ENCODE peak calls at places on chromosome X, in four cellular contexts. Y is CD4-positive, alpha-beta memory T cell; W is cardiac muscle cell; F is right lobe of liver. Q is an unnamed sample. For H3K4me1, the result is how much of the 10 kb centered on the place peaks cover.

GRCh38 chrX:16822723-16823122 is 36.5 kb downstream of the TXLNG start:
- DNase-seq in F (no peak), W (no peak), Y (no peak), Q (no peak)

GRCh38 chrX:50874878-50875277 is 35.7 kb upstream of the BMP15 start:
- DNase-seq in Y (no peak), F (no peak), W (no peak), Q (no peak)

GRCh38 chrX:103699243-103699642 is 11.5 kb upstream of the TMEM31 start:
- DNase-seq in W (no peak), F (no peak), Y (no peak), Q (no peak)

GRCh38 chrX:136953867-136954787 is 73.6 kb upstream of the RBMX start:
- DNase-seq in Y (peak), F (peak), W (peak), Q (peak)

GRCh38 chrX:46831620-46832327 is 5.1 kb upstream of the RP2 start:
- DNase-seq in F (no peak), W (no peak), Y (no peak), Q (no peak)

GRCh38 chrX:39509157-39509556 is 588.6 kb downstream of the BCOR start:
- DNase-seq in Y (no peak), W (no peak), F (no peak), Q (no peak)

GRCh38 chrX:153886915-153887314 is 942 bp upstream of the L1CAM start:
- DNase-seq in F (no peak), W (no peak), Y (no peak), Q (no peak)

GRCh38 chrX:110944323-110944761 is 148.7 kb upstream of the CHRDL1 start:
- DNase-seq in Y (no peak), W (peak), F (no peak), Q (no peak)

GRCh38 chrX:68938244-68939004 is 109.6 kb downstream of the EFNB1 start:
- DNase-seq in W (no peak), F (no peak), Y (no peak), Q (no peak)

GRCh38 chrX:980572-981235 is 231.7 kb downstream of the CRLF2 start:
- DNase-seq in F (no peak), W (no peak), Y (no peak), Q (no peak)

GRCh38 chrX:49762175-49762704 is 66.5 kb upstream of the PAGE1 start:
- DNase-seq in W (no peak), Y (no peak), F (no peak), Q (no peak)

GRCh38 chrX:41086627-41086932 is 1.3 kb downstream of the USP9X start:
- DNase-seq in W (no peak), F (no peak), Y (no peak), Q (no peak)

DNA sequence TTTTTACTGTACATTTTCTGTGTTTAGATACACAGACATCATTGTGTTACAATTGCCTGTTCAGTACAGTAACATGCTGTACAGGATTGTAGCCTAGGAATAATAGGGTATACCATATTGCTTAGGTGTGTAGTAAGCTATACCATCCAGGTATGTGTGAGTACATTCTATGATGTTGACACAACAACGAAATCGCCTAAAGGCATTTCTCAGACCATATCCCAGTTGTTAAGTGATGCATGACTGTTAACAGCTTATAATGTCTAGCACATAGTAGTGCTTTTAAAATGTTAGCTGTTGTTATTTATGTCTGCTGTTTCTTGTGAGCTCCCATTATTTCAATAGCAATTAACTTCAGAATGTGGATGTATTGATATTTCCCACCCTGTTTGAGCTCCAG is 4.5 kb downstream of the PRRG1 start:
- DNase-seq in Y (no peak), F (no peak), W (no peak), Q (no peak)
- H3K4me3 ChIP-seq in Y (no peak), F (no peak), W (no peak), Q (no peak)

GRCh38 chrX:96579252-96579651 is 105.4 kb upstream of the DIAPH2 start:
- DNase-seq in W (no peak), F (no peak), Y (no peak), Q (no peak)
- H3K4me1 ChIP-seq in W (under half), F (under half), Y (under half), Q (under half)

GRCh38 chrX:14926471-14926870 is 53.2 kb downstream of the MOSPD2 start:
- DNase-seq in Y (no peak), W (no peak), F (no peak), Q (no peak)
- H3K4me3 ChIP-seq in Y (no peak), W (no peak), F (no peak), Q (no peak)

GRCh38 chrX:45788315-45788714 is 587.6 kb upstream of the DIPK2B start:
- DNase-seq in W (no peak), Y (no peak), F (no peak), Q (no peak)
- H3K4me1 ChIP-seq in W (under half), Y (under half), F (under half), Q (under half)

GRCh38 chrX:132953358-132953757 is 5.1 kb downstream of the HS6ST2 start:
- DNase-seq in W (no peak), F (no peak), Y (no peak), Q (no peak)

GRCh38 chrX:132954323-132954722 is 4.1 kb downstream of the HS6ST2 start:
- DNase-seq in W (no peak), Y (no peak), F (no peak), Q (no peak)

GRCh38 chrX:132957211-132958085 is 981 bp downstream of the HS6ST2 start:
- DNase-seq in Y (no peak), F (no peak), W (peak), Q (peak)

GRCh38 chrX:132956421-132957210 is 1.8 kb downstream of the HS6ST2 start:
- DNase-seq in F (no peak), W (peak), Y (no peak), Q (peak)

GRCh38 chrX:132955710-132956109 is 2.7 kb downstream of the HS6ST2 start:
- DNase-seq in F (no peak), W (peak), Y (no peak), Q (no peak)
- H3K4me3 ChIP-seq in F (no peak), W (peak), Y (no peak), Q (no peak)

DNA sequence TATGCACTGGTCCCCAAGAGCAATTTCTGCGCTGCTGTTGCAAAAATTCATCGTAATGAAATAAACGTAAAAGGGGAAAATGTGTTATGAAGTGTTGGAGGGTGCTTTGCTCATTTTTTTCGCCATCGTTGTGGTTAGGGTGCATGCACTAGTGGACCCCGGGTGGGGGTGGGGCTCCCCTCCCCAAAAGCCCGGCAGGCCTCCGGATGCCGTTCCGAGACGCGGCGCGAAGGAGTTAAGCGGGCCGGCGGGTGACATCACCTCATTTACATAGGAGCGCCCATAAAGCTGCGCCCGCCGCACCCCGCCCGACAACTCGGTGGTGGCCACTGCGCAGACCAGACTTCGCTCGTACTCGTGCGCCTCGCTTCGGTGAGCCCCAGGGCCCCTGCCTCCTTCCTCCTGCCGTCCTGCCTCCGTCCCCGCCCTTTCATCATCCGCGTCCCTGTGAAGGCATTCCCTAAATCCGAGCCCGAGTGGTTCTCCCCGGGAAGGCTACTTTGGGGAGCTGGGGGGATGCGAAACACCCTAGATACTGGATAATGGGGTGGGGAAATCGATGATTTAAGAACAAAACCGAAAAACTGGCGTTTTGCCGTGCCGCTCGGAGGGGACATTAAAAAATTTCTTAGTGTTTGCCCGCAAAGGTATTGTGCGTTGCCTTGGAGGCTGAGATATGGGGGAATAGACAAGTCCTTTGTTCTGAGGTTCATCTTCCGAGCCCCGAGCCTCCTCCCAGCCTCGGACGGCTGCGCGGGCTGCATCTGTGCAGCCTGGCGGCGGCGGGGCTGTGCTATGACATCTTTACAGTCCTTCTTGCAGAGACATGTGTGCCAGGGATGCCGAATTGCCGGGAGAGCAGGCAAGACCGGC is at the start of gene TMSB4X:
- DNase-seq in W (peak), F (peak), Y (peak), Q (peak)
- H3K4me1 ChIP-seq in W (under half), F (under half), Y (under half), Q (under half)

DNA sequence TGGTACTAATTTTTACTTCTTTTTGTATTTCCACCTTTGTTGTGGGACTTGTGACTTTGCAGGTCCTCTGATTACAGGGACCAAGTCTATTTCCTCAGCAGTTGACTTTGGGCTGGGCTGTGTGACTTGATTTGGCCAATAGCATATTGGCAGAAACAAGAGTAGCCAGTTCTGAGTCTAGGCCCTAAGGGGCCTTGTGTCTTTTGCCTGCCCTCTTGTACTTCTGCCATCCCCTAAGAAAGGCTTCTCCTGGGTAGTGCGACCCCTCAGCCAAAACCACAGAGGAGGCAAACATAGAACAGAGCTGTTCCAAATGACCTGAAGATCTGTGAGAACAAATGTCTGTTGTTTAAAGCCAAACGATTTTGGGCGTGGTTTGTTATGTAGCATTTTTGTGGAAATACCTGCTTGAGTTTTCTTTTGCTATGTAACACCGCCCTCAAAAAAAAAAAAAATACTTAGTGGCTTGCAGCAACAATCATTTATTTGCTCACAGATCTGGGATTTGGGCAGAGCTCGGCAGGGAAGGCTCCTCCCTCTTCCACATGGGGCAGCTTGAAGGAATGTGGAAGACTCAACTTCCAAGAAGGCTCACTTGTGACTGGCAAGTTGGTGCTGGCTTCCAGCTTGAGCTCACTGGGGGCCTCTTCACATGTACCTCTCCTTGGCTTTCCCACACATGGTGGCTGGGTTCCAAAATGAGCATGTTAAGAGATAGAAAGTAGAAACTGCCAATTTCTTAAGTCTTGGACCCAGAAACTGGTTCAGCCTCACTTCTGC is 423.0 kb upstream of the CNKSR2 start:
- DNase-seq in F (no peak), Y (no peak), W (no peak), Q (no peak)
- H3K4me3 ChIP-seq in F (no peak), Y (no peak), W (no peak), Q (no peak)

GRCh38 chrX:148311544-148311943 is 188.9 kb upstream of the AFF2 start:
- DNase-seq in W (no peak), F (no peak), Y (no peak), Q (no peak)
- H3K4me1 ChIP-seq in W (under half), F (under half), Y (under half), Q (under half)

GRCh38 chrX:93673869-93674271 is at the start of gene FAM133A:
- DNase-seq in W (peak), F (no peak), Y (no peak), Q (no peak)
- H3K4me3 ChIP-seq in W (peak), F (peak), Y (peak), Q (peak)